ENCODE peak calls at places on chromosomes 6 and 20, in four cellular contexts. S is IMR-90; Z is CD8-positive, alpha-beta memory T cell; P is fibroblast of lung. L is an unnamed sample. For H3K27me3 and H3K9me3, the result is how much of the 10 kb centered on the place peaks cover.

GRCh38 chr6:11659757-11660156 is 118.8 kb downstream of the ADTRP start:
- DNase-seq in S (no peak), Z (no peak), P (no peak), L (no peak)

GRCh38 chr6:166686317-166686716 is 59.3 kb upstream of the RPS6KA2 start:
- DNase-seq in S (no peak), Z (no peak), P (no peak), L (no peak)

GRCh38 chr6:138948780-138949179 is 39.3 kb downstream of the REPS1 start:
- DNase-seq in S (no peak), Z (no peak), P (no peak), L (no peak)

GRCh38 chr6:47698342-47698787 is at the start of gene ADGRF4:
- DNase-seq in S (peak), Z (no peak), P (peak), L (peak)

GRCh38 chr6:27332692-27333641 is 20.9 kb upstream of the POM121L2 start:
- DNase-seq in S (peak), Z (no peak), P (peak), L (peak)

GRCh38 chr20:19974621-19975435 is 42.3 kb upstream of the NAA20 start:
- DNase-seq in S (peak), Z (no peak), P (peak), L (peak)

GRCh38 chr20:57882451-57883161 is 172.8 kb upstream of the PMEPA1 start:
- DNase-seq in S (no peak), Z (no peak), P (peak), L (peak)

GRCh38 chr6:53119349-53119748 is 29.3 kb downstream of the GCM1 start:
- DNase-seq in S (no peak), Z (no peak), P (peak), L (no peak)

GRCh38 chr20:14055127-14055742 is 59.9 kb downstream of the MACROD2 start:
- DNase-seq in S (peak), Z (no peak), P (peak), L (no peak)

GRCh38 chr20:62129731-62130531 is 7.7 kb downstream of the LSM14B start:
- DNase-seq in S (no peak), Z (no peak), P (no peak), L (no peak)

GRCh38 chr20:62133051-62133845 is 9.9 kb downstream of the PSMA7 start:
- DNase-seq in S (no peak), Z (no peak), P (peak), L (no peak)

GRCh38 chr20:62132421-62132820 is 10.1 kb downstream of the LSM14B start:
- DNase-seq in S (no peak), Z (no peak), P (no peak), L (no peak)

GRCh38 chr20:62133864-62134263 is 9.3 kb downstream of the PSMA7 start:
- DNase-seq in S (no peak), Z (no peak), P (no peak), L (no peak)

DNA sequence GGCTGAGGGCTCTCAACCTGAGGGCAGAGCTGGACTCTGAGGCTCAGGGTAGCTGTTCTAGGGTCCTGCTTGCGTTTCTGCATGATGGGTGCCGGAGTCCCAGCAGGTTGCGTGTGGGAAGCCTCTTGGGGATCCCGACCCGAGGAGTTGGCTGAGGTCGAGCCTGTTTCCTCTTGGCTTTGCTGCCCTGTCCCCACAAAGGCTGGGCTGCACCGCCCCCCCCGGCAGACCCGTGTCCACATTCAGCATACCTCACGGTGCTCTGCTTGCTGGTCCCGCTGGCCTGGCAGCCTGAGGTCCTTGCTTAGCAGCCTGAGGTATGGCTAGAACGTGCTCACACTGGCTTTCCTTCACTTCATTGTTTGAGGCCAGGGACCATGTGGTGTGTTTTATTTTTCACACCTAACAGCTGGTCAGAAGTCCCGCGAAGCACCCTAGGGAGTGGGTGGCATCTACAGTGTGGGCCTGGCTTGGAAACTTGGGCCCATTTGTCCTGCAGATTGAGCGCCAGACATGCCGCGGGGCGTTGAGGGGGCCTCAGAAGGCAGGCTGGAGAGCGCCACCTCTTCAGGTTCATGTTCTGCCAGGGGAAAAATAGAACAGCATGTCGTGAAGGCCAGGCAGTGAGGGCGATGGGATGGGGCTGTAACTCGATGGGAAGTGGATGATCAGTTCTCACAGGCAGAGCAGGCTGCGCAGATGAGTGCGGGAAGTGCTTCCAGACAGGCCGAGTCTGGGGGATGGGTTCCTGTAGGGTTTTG is 9.5 kb downstream of the LSM14B start:
- DNase-seq in S (no peak), Z (no peak), P (no peak), L (no peak)
- H3K27me3 ChIP-seq in S (under half), Z (under half), P (under half), L (under half)

DNA sequence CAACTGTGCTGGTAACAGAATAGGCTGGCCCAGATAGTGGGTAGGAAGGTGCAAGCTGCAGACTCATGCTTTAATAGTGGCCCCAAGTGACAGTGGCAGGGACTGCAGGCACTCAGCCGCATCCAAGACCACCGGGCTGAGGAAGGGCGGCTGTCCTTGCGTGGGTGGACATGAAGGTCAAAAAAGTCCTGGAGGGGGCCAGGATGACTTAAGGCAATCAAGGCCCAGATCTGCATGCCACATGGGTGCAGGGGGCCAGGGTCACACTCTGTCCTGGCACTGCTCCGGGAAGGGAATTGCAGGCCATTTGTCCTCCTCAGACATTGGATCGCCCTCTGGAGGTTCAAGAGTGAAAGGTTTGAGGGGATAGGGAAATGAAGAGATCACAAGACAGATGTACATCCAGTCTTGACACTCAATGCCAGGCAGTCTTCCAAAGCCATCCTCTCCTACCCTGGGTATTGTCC is 10.4 kb upstream of the VNN2 start:
- DNase-seq in S (no peak), Z (no peak), P (no peak), L (peak)
- H3K4me3 ChIP-seq in S (no peak), Z (no peak), P (no peak), L (no peak)

DNA sequence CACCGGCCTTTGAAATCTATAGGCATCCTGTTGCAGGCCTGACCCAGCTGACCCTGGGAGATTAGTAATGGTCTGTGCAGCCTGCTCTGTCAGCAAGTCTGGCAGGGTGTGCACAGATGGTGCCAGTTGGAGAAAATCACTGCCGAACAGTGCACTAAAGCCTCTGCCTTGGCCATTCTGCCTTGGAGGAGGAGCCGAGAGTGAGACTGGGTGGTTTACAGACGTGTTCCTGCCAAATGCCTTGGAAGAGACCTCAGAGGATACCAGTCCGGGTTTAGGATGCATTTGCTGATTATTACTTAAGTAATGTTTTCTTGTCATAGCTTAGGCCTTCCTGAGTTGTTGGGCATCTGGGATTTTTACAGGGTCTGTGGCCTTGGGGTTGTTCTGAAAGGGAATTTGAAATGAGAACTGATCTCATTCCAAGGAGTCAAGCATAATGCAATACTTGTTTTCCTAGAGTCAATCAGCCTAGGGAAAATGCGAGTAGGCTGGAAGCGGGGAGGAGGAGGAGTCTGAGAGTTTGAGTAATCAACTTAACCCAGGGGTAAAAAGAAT is 292.1 kb downstream of the SOX4 start:
- DNase-seq in S (peak), Z (no peak), P (peak), L (peak)
- H3K9me3 ChIP-seq in S (under half), Z (under half), P (under half), L (under half)

DNA sequence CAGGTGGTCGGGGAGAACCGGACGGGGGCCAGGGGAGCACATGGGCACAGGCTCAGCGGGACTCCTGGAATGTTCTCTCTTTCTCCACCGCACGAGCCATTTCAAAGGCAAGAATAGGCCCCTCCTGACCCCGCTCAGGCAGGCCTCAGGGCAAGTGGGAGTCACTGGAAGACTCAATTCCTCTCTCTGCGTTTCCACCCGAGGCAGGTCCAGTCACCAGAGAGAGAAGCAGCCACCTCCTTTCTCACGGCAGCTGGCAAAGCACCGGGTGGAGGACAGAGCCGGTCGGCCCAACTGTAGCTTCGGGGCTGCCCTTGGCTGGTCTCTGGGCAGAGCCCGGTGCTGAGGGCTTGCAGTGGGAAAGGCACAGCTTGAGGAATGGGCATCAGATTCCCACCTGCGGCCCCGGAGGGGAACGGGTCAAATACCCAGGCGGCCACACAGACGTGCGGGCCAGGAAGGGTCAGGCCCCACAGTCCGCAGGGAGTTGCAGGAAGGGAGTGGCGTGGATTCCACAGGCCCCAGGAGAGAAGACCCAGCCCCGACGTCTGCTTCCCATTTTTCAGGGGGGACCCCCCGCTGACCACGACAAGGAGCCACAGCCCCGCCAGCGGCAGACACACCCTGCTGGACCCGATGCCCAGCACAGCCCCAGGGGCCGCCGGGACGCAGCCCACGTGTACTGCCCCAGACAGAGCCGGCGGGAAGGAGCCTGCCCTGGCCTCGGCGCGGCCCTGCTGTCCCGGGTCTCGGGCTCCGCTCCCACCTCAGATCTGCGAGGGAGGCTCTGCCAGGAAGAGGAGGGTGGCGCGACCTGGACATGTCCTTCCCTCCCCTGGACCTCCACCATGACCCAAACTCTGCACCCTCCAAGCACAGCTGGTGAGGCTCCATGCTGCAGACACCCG is 55.0 kb downstream of the KCNQ2 start:
- DNase-seq in S (no peak), Z (no peak), P (no peak), L (no peak)
- H3K27me3 ChIP-seq in S (under half), Z (under half), P (under half), L (half or more)

DNA sequence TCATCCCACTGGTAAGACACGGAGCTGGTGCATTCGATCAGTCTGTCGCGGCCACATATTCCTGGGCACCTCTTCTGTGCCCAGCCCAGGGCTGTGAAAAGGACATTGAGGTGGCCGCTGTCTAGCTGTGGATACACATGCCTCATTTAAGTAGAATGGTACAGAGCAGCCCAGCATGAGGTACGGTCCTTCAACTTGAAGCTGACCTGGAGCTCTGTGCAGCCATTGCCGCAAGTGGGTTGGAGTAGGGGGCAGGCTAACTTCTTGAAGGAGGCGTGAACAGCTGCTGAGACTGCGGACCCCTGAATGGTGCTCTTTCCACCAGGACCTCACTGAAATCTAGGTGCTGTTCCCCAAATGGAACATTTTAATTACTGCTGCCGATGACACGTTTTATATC is 85.9 kb downstream of the CDC5L start:
- DNase-seq in S (no peak), Z (no peak), P (no peak), L (no peak)
- H3K4me3 ChIP-seq in S (no peak), Z (no peak), P (no peak), L (no peak)

DNA sequence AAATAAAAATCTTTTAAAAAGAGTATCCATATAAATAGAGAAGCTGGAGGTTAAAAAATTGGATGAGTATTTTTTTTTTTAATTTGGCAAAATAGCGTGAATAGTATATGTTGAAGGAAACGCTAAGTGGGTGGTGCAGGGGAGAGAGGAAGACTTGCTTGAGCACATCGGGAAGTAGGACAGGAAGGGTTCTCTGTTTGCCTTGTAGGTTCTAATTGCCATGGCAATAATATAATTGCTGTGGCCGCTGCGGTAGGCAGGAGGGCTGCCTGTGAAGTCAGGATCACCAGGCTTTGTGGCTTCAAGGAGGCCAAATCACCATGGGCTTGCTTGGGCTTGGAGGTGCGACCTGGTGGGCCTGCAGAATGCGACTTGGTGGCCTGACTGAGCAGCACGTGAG is 35.1 kb downstream of the IGF2R start:
- DNase-seq in S (no peak), Z (no peak), P (no peak), L (no peak)
- H3K9me3 ChIP-seq in S (under half), Z (under half), P (under half), L (under half)

GRCh38 chr6:112100561-112100960 is 13.2 kb downstream of the FAM229B start:
- DNase-seq in S (no peak), Z (no peak), P (no peak), L (no peak)

GRCh38 chr6:112096901-112097300 is 9.5 kb downstream of the FAM229B start:
- DNase-seq in S (no peak), Z (no peak), P (no peak), L (no peak)
- H3K27me3 ChIP-seq in S (under half), Z (under half), P (under half), L (under half)